ENCODE peak calls at places on chromosome 5, in ten cellular contexts. Z is RWPE2, L is AG09309, M is psoas muscle, V is astrocyte of the spinal cord, B is right atrium auricular region, G is heart right ventricle, P is lower lobe of right lung, A is AG04449, F is colonic mucosa. W is an unnamed sample.

GRCh38 chr5:98843481-98843880 is 70.0 kb downstream of the RGMB start:
- DNase-seq in Z (no peak), L (no peak), M (no peak), V (no peak), B (no peak), G (no peak), P (no peak), A (no peak), F (no peak), W (no peak)

GRCh38 chr5:125113328-125113727 is 366.9 kb upstream of the ZNF608 start:
- DNase-seq in Z (no peak), L (no peak), M (no peak), V (no peak), B (no peak), G (no peak), P (no peak), A (no peak), F (no peak), W (no peak)

GRCh38 chr5:141757402-141757801 is 75.4 kb upstream of the ARAP3 start:
- DNase-seq in Z (no peak), L (peak), M (no peak), V (no peak), B (no peak), G (no peak), P (no peak), A (no peak), F (peak), W (no peak)

GRCh38 chr5:123155511-123155923 is 66.5 kb downstream of the PRDM6 start:
- DNase-seq in Z (no peak), L (no peak), M (no peak), V (no peak), B (no peak), G (no peak), P (no peak), A (no peak), F (no peak), W (no peak)

GRCh38 chr5:163172540-163173337 is 264.7 kb upstream of the CCNG1 start:
- DNase-seq in Z (no peak), L (no peak), M (no peak), V (no peak), B (no peak), G (no peak), P (no peak), A (no peak), F (no peak), W (no peak)

GRCh38 chr5:52838306-52839015 is 50.7 kb downstream of the ITGA1 start:
- DNase-seq in Z (no peak), L (no peak), M (no peak), V (peak), B (no peak), G (no peak), P (no peak), A (no peak), F (no peak), W (no peak)

GRCh38 chr5:58930520-58930919 is 347.6 kb downstream of the RAB3C start:
- DNase-seq in Z (no peak), L (no peak), M (no peak), V (no peak), B (no peak), G (no peak), P (no peak), A (no peak), F (no peak), W (no peak)

GRCh38 chr5:60507687-60508086 is 192.3 kb downstream of the DEPDC1B start:
- DNase-seq in Z (no peak), L (peak), M (no peak), V (peak), B (no peak), G (no peak), P (no peak), A (no peak), F (no peak), W (no peak)

GRCh38 chr5:110612778-110613396 is 113.6 kb downstream of the TMEM232 start:
- DNase-seq in Z (no peak), L (no peak), M (no peak), V (no peak), B (no peak), G (no peak), P (no peak), A (no peak), F (no peak), W (no peak)

GRCh38 chr5:180339583-180340183 is 13.5 kb downstream of the GFPT2 start:
- DNase-seq in Z (peak), L (no peak), M (no peak), V (no peak), B (no peak), G (no peak), P (peak), A (no peak), F (no peak), W (no peak)

GRCh38 chr5:114360816-114361723 is 800 bp upstream of the KCNN2 start:
- DNase-seq in Z (no peak), L (no peak), M (peak), V (no peak), B (no peak), G (peak), P (no peak), A (no peak), F (peak), W (no peak)

GRCh38 chr5:1702318-1702717 is 97.3 kb downstream of the MRPL36 start:
- DNase-seq in Z (no peak), L (no peak), M (no peak), V (no peak), B (no peak), G (no peak), P (no peak), A (no peak), F (no peak), W (no peak)

GRCh38 chr5:14655146-14655741 is 9.3 kb upstream of the OTULIN start:
- DNase-seq in Z (no peak), L (no peak), M (no peak), V (no peak), B (no peak), G (no peak), P (no peak), A (no peak), F (no peak), W (no peak)

GRCh38 chr5:180194410-180195345 is 14.3 kb downstream of the RASGEF1C start:
- DNase-seq in Z (peak), L (no peak), M (no peak), V (no peak), B (no peak), G (no peak), P (no peak), A (no peak), F (no peak), W (no peak)

GRCh38 chr5:151812757-151813309 is 41.1 kb downstream of the G3BP1 start:
- DNase-seq in Z (no peak), L (no peak), M (no peak), V (peak), B (no peak), G (no peak), P (no peak), A (no peak), F (no peak), W (no peak)

GRCh38 chr5:157348049-157348400 is 82.1 kb downstream of the CYFIP2 start:
- DNase-seq in Z (no peak), L (no peak), M (no peak), V (no peak), B (peak), G (no peak), P (no peak), A (no peak), F (no peak), W (no peak)

GRCh38 chr5:149289307-149289706 is 17.6 kb downstream of the AFAP1L1 start:
- DNase-seq in Z (no peak), L (no peak), M (no peak), V (no peak), B (no peak), G (no peak), P (no peak), A (no peak), F (no peak), W (no peak)

GRCh38 chr5:149414405-149415244 is 35.5 kb upstream of the IL17B start:
- DNase-seq in Z (no peak), L (no peak), M (peak), V (peak), B (no peak), G (peak), P (no peak), A (no peak), F (no peak), W (no peak)

GRCh38 chr5:54580997-54581741 is 63.6 kb downstream of the SNX18 start:
- DNase-seq in Z (no peak), L (peak), M (no peak), V (no peak), B (no peak), G (no peak), P (no peak), A (no peak), F (no peak), W (no peak)

GRCh38 chr5:34483442-34484033 is 172.6 kb upstream of the RAI14 start:
- DNase-seq in Z (no peak), L (no peak), M (no peak), V (no peak), B (no peak), G (no peak), P (no peak), A (no peak), F (no peak), W (no peak)

GRCh38 chr5:93915142-93915553 is 173.7 kb upstream of the POU5F2 start:
- DNase-seq in Z (no peak), L (no peak), M (no peak), V (peak), B (no peak), G (no peak), P (no peak), A (no peak), F (no peak), W (peak)

GRCh38 chr5:57441557-57441956 is 41.1 kb downstream of the ACTBL2 start:
- DNase-seq in Z (peak), L (peak), M (no peak), V (peak), B (no peak), G (no peak), P (no peak), A (peak), F (no peak), W (peak)

GRCh38 chr5:96935556-96936430 is at the start of gene LNPEP:
- DNase-seq in Z (peak), L (peak), M (peak), V (peak), B (peak), G (peak), P (peak), A (peak), F (peak), W (peak)

GRCh38 chr5:40774626-40775025 is 18.9 kb upstream of the TTC33 start:
- DNase-seq in Z (no peak), L (no peak), M (no peak), V (no peak), B (no peak), G (no peak), P (no peak), A (no peak), F (no peak), W (no peak)
- TF ChIP-seq CTCF in Z (no peak), L (no peak), M (no peak), V (no peak), B (no peak), G (no peak), P (no peak), A (no peak), F (no peak), W (no peak)

GRCh38 chr5:111902436-111902835 is 145.4 kb upstream of the NREP start:
- DNase-seq in Z (no peak), L (no peak), M (no peak), V (no peak), B (no peak), G (no peak), P (no peak), A (no peak), F (no peak), W (no peak)

GRCh38 chr5:111901303-111901702 is 144.3 kb upstream of the NREP start:
- DNase-seq in Z (no peak), L (no peak), M (no peak), V (no peak), B (no peak), G (no peak), P (no peak), A (no peak), F (no peak), W (no peak)
- H3K4me3 ChIP-seq in Z (no peak), L (no peak), M (no peak), V (no peak), B (no peak), G (no peak), P (no peak), A (no peak), F (no peak), W (no peak)

DNA sequence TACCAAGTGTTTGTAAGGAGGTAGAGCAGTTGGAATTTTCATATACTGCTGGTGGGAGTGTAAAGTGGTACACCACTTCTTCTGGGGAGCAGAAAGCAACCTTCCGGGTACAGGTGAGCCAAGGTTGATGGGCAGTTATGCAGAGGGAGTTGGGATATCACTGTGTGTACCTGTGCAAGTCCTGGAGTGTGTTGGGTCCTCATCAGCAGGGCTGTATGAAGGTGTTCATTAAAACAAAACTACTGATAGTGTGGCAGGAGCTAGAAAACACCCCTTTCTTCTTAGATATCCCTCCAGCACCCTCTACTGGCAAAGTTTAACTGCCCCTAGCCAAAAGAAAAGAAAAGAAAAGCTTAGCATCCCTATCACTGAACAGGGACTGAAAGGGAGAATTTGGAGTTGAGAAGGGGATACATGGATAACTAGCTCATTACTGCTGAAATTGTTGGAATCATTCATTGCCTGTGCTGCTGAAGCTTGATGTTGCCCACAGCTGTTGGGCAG is 10.7 kb downstream of the MARCHF6 start:
- DNase-seq in Z (no peak), L (no peak), M (no peak), V (no peak), B (no peak), G (no peak), P (no peak), A (no peak), F (no peak), W (no peak)
- TF ChIP-seq CTCF in Z (peak), L (peak), M (peak), V (no peak), B (no peak), G (no peak), P (peak), A (no peak), F (no peak), W (peak)

GRCh38 chr5:155728146-155728856 is 598.7 kb upstream of the SGCD start:
- DNase-seq in Z (peak), L (peak), M (peak), V (peak), B (no peak), G (peak), P (peak), A (no peak), F (peak), W (no peak)
- H3K4me3 ChIP-seq in Z (no peak), L (peak), M (peak), V (no peak), B (peak), G (peak), P (peak), A (peak), F (peak), W (no peak)